ENCODE peak calls at places on chromosomes 13 and 19, in eight cellular contexts. F is IMR-90, O is omental fat pad, Q is tibial artery, Z is mesothelial cell of epicardium, L is AG09319, M is transverse colon, V is cardiac muscle cell. G is an unnamed sample.

GRCh38 chr19:17871878-17872250 is at the start of gene SLC5A5:
- DNase-seq in Q (no peak), V (no peak), M (no peak), O (no peak), L (no peak), F (no peak), Z (no peak), G (no peak)

GRCh38 chr19:16042533-16043085 is 33.7 kb upstream of the TPM4 start:
- DNase-seq in L (no peak), M (no peak), Q (no peak), F (peak; percentile 19), O (no peak), V (no peak), Z (no peak), G (no peak)

GRCh38 chr19:19672816-19673215 is 4.2 kb downstream of the ZNF101 start:
- DNase-seq in F (no peak), M (no peak), Q (no peak), L (no peak), O (no peak), V (no peak), Z (no peak), G (no peak)

GRCh38 chr19:48997972-48998371 is 4.3 kb downstream of the RUVBL2 start:
- DNase-seq in Q (no peak), M (peak; percentile 62), L (no peak), Z (no peak), V (peak; percentile 73), F (peak; percentile 45), O (no peak), G (no peak)

GRCh38 chr19:5585461-5586299 is 17.9 kb upstream of the TINCR start:
- DNase-seq in Q (no peak), V (peak; percentile 73), L (no peak), F (no peak), M (no peak), O (no peak), Z (no peak), G (no peak)

GRCh38 chr13:40665061-40665753 is 1.2 kb downstream of the FOXO1 start:
- DNase-seq in O (no peak), F (no peak), Q (peak; percentile 31), L (no peak), V (peak; percentile 68), M (peak; percentile 55), Z (no peak), G (peak; percentile 52)

GRCh38 chr19:16340092-16340491 is 15.5 kb downstream of the KLF2 start:
- DNase-seq in M (no peak), Z (no peak), O (no peak), Q (no peak), F (peak; percentile 61), V (no peak), L (no peak), G (no peak)

GRCh38 chr13:93145199-93145598 is 81.4 kb upstream of the GPC6 start:
- DNase-seq in L (no peak), M (no peak), O (no peak), V (no peak), Q (no peak), Z (no peak), F (no peak), G (no peak)

GRCh38 chr13:97544041-97544765 is 110.2 kb downstream of the RAP2A start:
- DNase-seq in F (peak; percentile 75), L (no peak), M (no peak), Z (no peak), O (no peak), Q (no peak), V (no peak), G (no peak)

GRCh38 chr13:80921971-80922370 is 581.0 kb upstream of the SPRY2 start:
- DNase-seq in Z (no peak), F (no peak), O (no peak), Q (no peak), V (no peak), M (no peak), L (no peak), G (no peak)

GRCh38 chr19:19459707-19460251 is 54.3 kb downstream of the GATAD2A start:
- DNase-seq in V (no peak), L (no peak), Q (peak; percentile 61), Z (no peak), M (peak; percentile 54), F (peak; percentile 87), O (no peak), G (peak; percentile 90)

GRCh38 chr13:107681611-107682010 is 533.7 kb downstream of the LIG4 start:
- DNase-seq in Z (no peak), L (no peak), O (no peak), F (no peak), V (peak; percentile 62), Q (no peak), M (no peak), G (no peak)

GRCh38 chr13:78192721-78193120 is 274.1 kb upstream of the EDNRB start:
- DNase-seq in V (no peak), Z (no peak), F (peak; percentile 79), L (peak; percentile 24), O (no peak), M (no peak), Q (no peak), G (no peak)

GRCh38 chr13:37934339-37935191 is 65.0 kb upstream of the TRPC4 start:
- DNase-seq in Q (no peak), O (no peak), L (no peak), F (no peak), Z (no peak), V (no peak), M (no peak), G (no peak)

GRCh38 chr13:102799544-102800144 is 725 bp downstream of the BIVM start:
- DNase-seq in L (no peak), Z (no peak), V (peak; percentile 9), O (no peak), F (peak; percentile 5), Q (no peak), M (peak; percentile 26), G (peak; percentile 43)

GRCh38 chr13:20869540-20869939 is 33.0 kb downstream of the XPO4 start:
- DNase-seq in Q (no peak), V (no peak), F (peak; percentile 11), Z (no peak), O (no peak), L (no peak), M (no peak), G (no peak)
- TF ChIP-seq CTCF in Q (no peak), V (peak; percentile 20), F (peak; percentile 39), Z (no peak), O (no peak), L (no peak), M (no peak), G (no peak)

GRCh38 chr13:75699062-75699461 is 62.9 kb downstream of the LMO7 start:
- DNase-seq in V (no peak), M (no peak), Q (no peak), L (no peak), F (no peak), Z (no peak), O (no peak), G (no peak)
- TF ChIP-seq CTCF in V (no peak), M (no peak), Q (no peak), L (no peak), F (no peak), Z (no peak), O (no peak), G (no peak)

GRCh38 chr19:42426643-42427042 is 545 bp downstream of the LIPE start:
- DNase-seq in L (no peak), F (no peak), M (no peak), O (no peak), Z (no peak), V (no peak), Q (no peak), G (no peak)

GRCh38 chr19:42423462-42424344 is 3.5 kb downstream of the LIPE start:
- DNase-seq in M (peak; percentile 92), Q (peak; percentile 75), Z (peak; percentile 60), V (peak; percentile 96), F (peak; percentile 90), O (peak; percentile 77), L (peak; percentile 78), G (peak; percentile 65)

GRCh38 chr19:42424345-42424707 is 2.9 kb downstream of the LIPE start:
- DNase-seq in L (no peak), Q (no peak), M (no peak), V (no peak), Z (no peak), O (no peak), F (no peak), G (no peak)

GRCh38 chr19:42422576-42423461 is 4.4 kb downstream of the LIPE start:
- DNase-seq in L (no peak), V (peak; percentile 53), O (no peak), M (peak; percentile 47), F (no peak), Z (no peak), Q (no peak), G (no peak)

DNA sequence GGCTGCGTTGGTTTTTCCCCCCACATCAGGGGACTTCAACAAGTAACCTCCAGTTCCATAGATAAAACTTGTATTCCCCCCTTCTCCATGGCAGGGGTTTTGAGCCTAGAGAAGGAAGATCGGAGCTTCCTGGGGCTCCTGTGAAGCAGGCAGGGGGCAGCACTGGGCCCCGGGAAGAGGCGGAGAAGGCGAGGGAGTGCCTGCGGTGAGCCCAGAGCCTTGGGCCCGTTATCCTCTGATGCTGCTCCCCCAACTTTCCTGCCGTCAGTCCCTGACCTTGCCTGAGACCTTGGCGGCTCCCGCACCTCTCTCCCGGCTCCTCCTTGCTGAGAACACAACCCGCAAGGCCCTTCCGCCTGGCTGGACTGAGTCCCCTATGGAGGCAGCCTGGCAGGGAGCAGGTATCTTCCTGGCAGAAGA is 2.5 kb downstream of the LIPE start:
- DNase-seq in M (no peak), F (no peak), Z (no peak), V (no peak), L (no peak), Q (no peak), O (no peak), G (no peak)
- TF ChIP-seq CTCF in M (peak; percentile 11), F (no peak), Z (no peak), V (peak; percentile 44), L (no peak), Q (no peak), O (no peak), G (no peak)

GRCh38 chr19:13100871-13101589 is 1.6 kb downstream of the LYL1 start:
- DNase-seq in V (no peak), M (no peak), O (no peak), Q (no peak), Z (no peak), F (no peak), L (no peak), G (no peak)
- TF ChIP-seq CTCF in V (peak; percentile 29), M (peak; percentile 32), O (no peak), Q (no peak), Z (no peak), F (peak; percentile 35), L (peak; percentile 23), G (peak; percentile 59)

DNA sequence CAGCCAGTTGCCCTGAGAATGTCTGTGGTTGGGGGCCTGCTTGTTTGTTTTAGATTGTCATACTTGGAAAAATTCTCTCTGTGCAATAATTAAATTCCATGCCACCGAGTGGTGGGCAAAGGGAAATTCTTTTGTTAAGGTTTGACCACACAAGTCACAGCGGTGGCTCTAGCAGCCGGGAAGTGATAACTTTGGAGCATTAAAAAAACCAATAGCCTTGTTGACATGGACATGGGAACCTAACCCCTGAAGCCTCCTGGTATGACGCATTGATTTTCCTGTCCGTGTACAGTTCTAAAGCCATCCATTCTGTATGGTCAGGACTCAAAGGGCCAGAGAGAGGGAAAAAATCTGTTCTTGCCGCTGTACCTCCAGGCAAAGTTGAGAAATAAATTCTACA is 384.9 kb upstream of the ZNF507 start:
- DNase-seq in L (no peak), F (no peak), O (no peak), Q (no peak), M (no peak), Z (no peak), V (no peak), G (no peak)
- TF ChIP-seq CTCF in L (no peak), F (no peak), O (no peak), Q (no peak), M (no peak), Z (no peak), V (no peak), G (no peak)